ENCODE peak calls at places on chromosome 17, in four cellular contexts. B is neuronal stem cell, Y is SJCRH30, L is psoas muscle. S is an unnamed sample.
A peak's percentile ranks its signal among the peaks of the same experiment; 100 is the strongest.

GRCh38 chr17:43003542-43004172 is 2.9 kb upstream of the IFI35 start:
- DNase-seq in B (no peak), Y (no peak), L (peak; percentile 70), S (no peak)

GRCh38 chr17:36697907-36698526 is 96.6 kb downstream of the MRM1 start:
- DNase-seq in B (peak; percentile 67), L (no peak), Y (peak; percentile 36), S (no peak)

GRCh38 chr17:32610027-32610650 is 123.3 kb downstream of the CDK5R1 start:
- DNase-seq in Y (no peak), B (peak; percentile 24), L (no peak), S (no peak)

GRCh38 chr17:71023631-71024030 is 854.3 kb downstream of the KCNJ2 start:
- DNase-seq in Y (peak; percentile 6), B (no peak), L (no peak), S (no peak)

GRCh38 chr17:55571095-55571494 is 59.8 kb upstream of the SMIM36 start:
- DNase-seq in B (no peak), L (no peak), Y (no peak), S (no peak)

GRCh38 chr17:82536220-82537201 is 17.0 kb downstream of the FOXK2 start:
- DNase-seq in B (no peak), Y (no peak), L (no peak), S (no peak)

GRCh38 chr17:1034652-1035210 is 37.8 kb downstream of the TIMM22 start:
- DNase-seq in B (no peak), L (no peak), Y (no peak), S (no peak)

GRCh38 chr17:79983456-79983855 is 52.2 kb downstream of the TBC1D16 start:
- DNase-seq in L (peak; percentile 19), Y (no peak), B (no peak), S (no peak)

GRCh38 chr17:39564201-39564828 is 43.4 kb downstream of the NEUROD2 start:
- DNase-seq in B (peak; percentile 73), L (no peak), Y (peak; percentile 47), S (no peak)

GRCh38 chr17:49515196-49515770 is 20.2 kb downstream of the NGFR start:
- DNase-seq in B (peak; percentile 57), L (peak; percentile 94), Y (peak; percentile 89), S (peak; percentile 94)

GRCh38 chr17:14437176-14437575 is 136.3 kb downstream of the HS3ST3B1 start:
- DNase-seq in L (no peak), B (no peak), Y (no peak), S (no peak)

GRCh38 chr17:81685108-81685507 is 1.3 kb downstream of the HGS start:
- DNase-seq in Y (no peak), B (no peak), L (peak; percentile 50), S (no peak)

GRCh38 chr17:6660765-6661463 is 9.4 kb downstream of the C17orf100 start:
- DNase-seq in L (no peak), Y (no peak), B (no peak), S (no peak)

GRCh38 chr17:72751746-72752145 is 340.7 kb downstream of the SLC39A11 start:
- DNase-seq in L (no peak), B (no peak), Y (no peak), S (no peak)

GRCh38 chr17:62741290-62741689 is 66.8 kb downstream of the MARCHF10 start:
- DNase-seq in B (no peak), Y (no peak), L (no peak), S (no peak)

GRCh38 chr17:2421315-2422147 is 20.7 kb upstream of the MNT start:
- DNase-seq in B (no peak), Y (no peak), L (peak; percentile 73), S (no peak)

GRCh38 chr17:69539274-69539673 is 124.8 kb downstream of the MAP2K6 start:
- DNase-seq in B (no peak), Y (no peak), L (no peak), S (no peak)

GRCh38 chr17:44005865-44006580 is 1.6 kb downstream of the NAGS start:
- DNase-seq in L (peak; percentile 61), B (no peak), Y (no peak), S (no peak)

GRCh38 chr17:15091825-15092224 is 173.3 kb downstream of the PMP22 start:
- DNase-seq in L (no peak), B (no peak), Y (no peak), S (no peak)

GRCh38 chr17:18933102-18934058 is 18.6 kb upstream of the SLC5A10 start:
- DNase-seq in B (no peak), Y (no peak), L (no peak), S (no peak)

GRCh38 chr17:9432121-9432866 is 143.3 kb downstream of the STX8 start:
- DNase-seq in Y (no peak), B (no peak), L (no peak), S (no peak)

GRCh38 chr17:55116440-55116914 is 147.9 kb downstream of the STXBP4 start:
- DNase-seq in Y (no peak), L (no peak), B (no peak), S (no peak)

GRCh38 chr17:73308017-73308823 is 3.6 kb downstream of the CDC42EP4 start:
- DNase-seq in L (peak; percentile 80), Y (no peak), B (no peak), S (peak; percentile 80)

GRCh38 chr17:19904924-19905323 is 37.2 kb upstream of the ULK2 start:
- DNase-seq in Y (no peak), L (no peak), B (no peak), S (peak; percentile 73)

GRCh38 chr17:7842950-7843535 is 9.0 kb downstream of the KDM6B start:
- DNase-seq in Y (peak; percentile 45), L (peak; percentile 88), B (no peak), S (peak; percentile 87)

GRCh38 chr17:12627177-12627629 is 38.5 kb upstream of the MYOCD start:
- DNase-seq in Y (peak; percentile 31), B (no peak), L (no peak), S (peak; percentile 82)

GRCh38 chr17:63998721-63999679 is 849 bp downstream of the PRR29 start:
- DNase-seq in Y (no peak), L (no peak), B (no peak), S (peak; percentile 42)
- H3K27me3 ChIP-seq in Y (no peaks in the 10 kb centered on the region), L (no peaks in the 10 kb centered on the region), B (no peaks in the 10 kb centered on the region), S (no peaks in the 10 kb centered on the region)

GRCh38 chr17:33811984-33812383 is 443.1 kb upstream of the CCL2 start:
- DNase-seq in L (no peak), B (no peak), Y (no peak), S (no peak)

GRCh38 chr17:33816842-33817241 is 438.2 kb upstream of the CCL2 start:
- DNase-seq in Y (no peak), L (no peak), B (no peak), S (no peak)

GRCh38 chr17:33811006-33811760 is 443.9 kb upstream of the CCL2 start:
- DNase-seq in B (no peak), Y (no peak), L (no peak), S (no peak)

GRCh38 chr17:33819539-33819938 is 435.5 kb upstream of the CCL2 start:
- DNase-seq in Y (no peak), B (no peak), L (no peak), S (no peak)

GRCh38 chr17:33814852-33815251 is 440.2 kb upstream of the CCL2 start:
- DNase-seq in B (no peak), L (no peak), Y (no peak), S (no peak)
- H3K27me3 ChIP-seq in B (no peaks in the 10 kb centered on the region), L (peaks cover 11% of the 10 kb centered on the region), Y (peaks cover 22% of the 10 kb centered on the region), S (no peaks in the 10 kb centered on the region)

GRCh38 chr17:61476476-61477203 is 24.4 kb downstream of the TBX4 start:
- DNase-seq in Y (no peak), L (no peak), B (no peak), S (no peak)
- H3K27me3 ChIP-seq in Y (no peaks in the 10 kb centered on the region), L (no peaks in the 10 kb centered on the region), B (no peaks in the 10 kb centered on the region), S (no peaks in the 10 kb centered on the region)

DNA sequence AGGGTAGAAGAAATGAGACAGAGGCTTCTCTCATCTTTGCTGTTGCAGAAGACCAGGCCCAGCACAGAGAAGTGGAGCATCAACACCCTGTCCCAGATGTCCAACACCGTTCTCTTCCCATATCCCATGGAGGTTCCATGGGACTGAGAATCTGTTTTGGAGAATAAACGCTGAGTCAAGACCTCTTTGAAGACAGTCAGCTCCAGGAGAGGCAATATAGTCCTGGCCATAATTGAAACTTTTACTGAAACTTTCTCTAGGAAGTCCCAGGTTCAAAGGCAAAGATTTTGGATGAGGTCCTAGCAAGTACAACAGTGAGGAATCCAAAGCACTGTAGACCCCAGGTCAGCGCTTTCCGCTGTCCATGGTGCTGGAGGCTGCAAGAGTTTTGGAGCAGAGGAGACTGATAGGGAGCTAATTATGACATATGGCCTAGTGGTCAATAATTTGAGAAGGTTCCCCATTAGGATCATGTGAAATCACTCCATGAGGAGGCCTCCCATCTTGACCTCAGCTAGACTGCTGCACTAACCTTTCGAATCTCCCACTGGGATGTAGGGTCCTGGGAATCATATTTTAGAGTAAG is 36.0 kb downstream of the OSBPL7 start:
- DNase-seq in Y (peak; percentile 66), L (no peak), B (peak; percentile 65), S (no peak)
- H3K27me3 ChIP-seq in Y (peaks cover 2% of the 10 kb centered on the region), L (peaks cover 9% of the 10 kb centered on the region), B (peaks cover 4% of the 10 kb centered on the region), S (peaks cover 45% of the 10 kb centered on the region)

GRCh38 chr17:38562903-38563302 is 42.8 kb downstream of the SRCIN1 start:
- DNase-seq in B (no peak), Y (no peak), L (no peak), S (no peak)

GRCh38 chr17:38564869-38565268 is 40.9 kb downstream of the SRCIN1 start:
- DNase-seq in B (no peak), Y (no peak), L (no peak), S (no peak)

GRCh38 chr17:38565853-38566665 is 39.7 kb downstream of the SRCIN1 start:
- DNase-seq in L (no peak), B (no peak), Y (no peak), S (no peak)

GRCh38 chr17:38563362-38564253 is 42.1 kb downstream of the SRCIN1 start:
- DNase-seq in Y (no peak), B (no peak), L (no peak), S (no peak)

GRCh38 chr17:38564254-38564605 is 41.5 kb downstream of the SRCIN1 start:
- DNase-seq in Y (no peak), L (no peak), B (no peak), S (no peak)
- H3K27me3 ChIP-seq in Y (peaks cover 13% of the 10 kb centered on the region), L (no peaks in the 10 kb centered on the region), B (peaks cover 30% of the 10 kb centered on the region), S (peaks cover 99% of the 10 kb centered on the region)

S was measured in tibial artery.